ENCODE peak calls at places on chromosomes 6 and 20, in ten cellular contexts. P, K, T, X, V, J, A, C, B and H are unnamed samples. For H3K9me3, the result is how much of the 10 kb centered on the place peaks cover.

GRCh38 chr20:51487525-51488279 is 54.8 kb downstream of the NFATC2 start:
- DNase-seq in P (no peak), K (no peak), T (no peak), X (peak), V (no peak), J (no peak), A (no peak), C (peak), B (no peak), H (peak)

GRCh38 chr6:5401845-5402738 is 140.8 kb downstream of the FARS2 start:
- DNase-seq in P (no peak), K (no peak), T (no peak), X (no peak), V (peak), J (no peak), A (no peak), C (peak), B (no peak), H (peak)

GRCh38 chr6:11009353-11009752 is 34.8 kb downstream of the ELOVL2 start:
- DNase-seq in P (no peak), K (no peak), T (no peak), X (peak), V (no peak), J (no peak), A (no peak), C (peak), B (no peak), H (peak)

GRCh38 chr6:121856296-121856695 is 420.9 kb downstream of the GJA1 start:
- DNase-seq in P (no peak), K (no peak), T (no peak), X (peak), V (no peak), J (no peak), A (no peak), C (no peak), B (no peak), H (peak)

GRCh38 chr20:5342031-5342430 is 25.3 kb upstream of the PROKR2 start:
- DNase-seq in P (no peak), K (no peak), T (no peak), X (no peak), V (no peak), J (no peak), A (no peak), C (no peak), B (no peak), H (no peak)

GRCh38 chr6:106495014-106495413 is 134.3 kb downstream of the RTN4IP1 start:
- DNase-seq in P (no peak), K (no peak), T (no peak), X (no peak), V (no peak), J (no peak), A (no peak), C (no peak), B (no peak), H (no peak)

GRCh38 chr6:6918216-6918983 is 189.4 kb upstream of the RREB1 start:
- DNase-seq in P (no peak), K (no peak), T (no peak), X (peak), V (no peak), J (no peak), A (no peak), C (peak), B (no peak), H (peak)

GRCh38 chr20:44115762-44116644 is 71.0 kb downstream of the JPH2 start:
- DNase-seq in P (no peak), K (no peak), T (no peak), X (no peak), V (no peak), J (no peak), A (no peak), C (no peak), B (no peak), H (no peak)

GRCh38 chr6:148076046-148076445 is 266.6 kb upstream of the SASH1 start:
- DNase-seq in P (no peak), K (no peak), T (no peak), X (no peak), V (no peak), J (no peak), A (no peak), C (no peak), B (no peak), H (no peak)

GRCh38 chr20:25039697-25040437 is 18.1 kb downstream of the ACSS1 start:
- DNase-seq in P (peak), K (peak), T (peak), X (peak), V (no peak), J (peak), A (peak), C (no peak), B (no peak), H (peak)

GRCh38 chr6:149182262-149182661 is 135.2 kb upstream of the TAB2 start:
- DNase-seq in P (no peak), K (no peak), T (no peak), X (no peak), V (no peak), J (peak), A (no peak), C (no peak), B (no peak), H (no peak)

GRCh38 chr6:39280247-39280731 is 33.9 kb downstream of the KCNK17 start:
- DNase-seq in P (no peak), K (no peak), T (peak), X (no peak), V (no peak), J (peak), A (no peak), C (peak), B (no peak), H (no peak)

GRCh38 chr6:122717350-122717749 is 62.2 kb upstream of the FABP7 start:
- DNase-seq in P (no peak), K (no peak), T (no peak), X (peak), V (peak), J (no peak), A (no peak), C (no peak), B (no peak), H (no peak)

GRCh38 chr20:50996901-50997830 is 25.7 kb downstream of the KCNG1 start:
- DNase-seq in P (no peak), K (no peak), T (no peak), X (peak), V (no peak), J (no peak), A (no peak), C (no peak), B (no peak), H (peak)

GRCh38 chr20:8246701-8247100 is 114.6 kb downstream of the PLCB1 start:
- DNase-seq in P (no peak), K (no peak), T (no peak), X (no peak), V (no peak), J (no peak), A (no peak), C (no peak), B (no peak), H (no peak)

GRCh38 chr20:59779656-59780380 is 153.6 kb downstream of the SYCP2 start:
- DNase-seq in P (no peak), K (no peak), T (no peak), X (no peak), V (no peak), J (no peak), A (no peak), C (no peak), B (peak), H (no peak)

GRCh38 chr20:59778615-59779200 is 154.7 kb downstream of the SYCP2 start:
- DNase-seq in P (no peak), K (no peak), T (no peak), X (no peak), V (no peak), J (no peak), A (no peak), C (no peak), B (peak), H (no peak)

GRCh38 chr20:59777814-59778575 is 155.4 kb downstream of the SYCP2 start:
- DNase-seq in P (no peak), K (no peak), T (no peak), X (no peak), V (no peak), J (no peak), A (no peak), C (no peak), B (peak), H (no peak)

GRCh38 chr20:59781236-59781635 is 152.2 kb downstream of the SYCP2 start:
- DNase-seq in P (no peak), K (no peak), T (no peak), X (no peak), V (no peak), J (no peak), A (no peak), C (no peak), B (peak), H (no peak)

DNA sequence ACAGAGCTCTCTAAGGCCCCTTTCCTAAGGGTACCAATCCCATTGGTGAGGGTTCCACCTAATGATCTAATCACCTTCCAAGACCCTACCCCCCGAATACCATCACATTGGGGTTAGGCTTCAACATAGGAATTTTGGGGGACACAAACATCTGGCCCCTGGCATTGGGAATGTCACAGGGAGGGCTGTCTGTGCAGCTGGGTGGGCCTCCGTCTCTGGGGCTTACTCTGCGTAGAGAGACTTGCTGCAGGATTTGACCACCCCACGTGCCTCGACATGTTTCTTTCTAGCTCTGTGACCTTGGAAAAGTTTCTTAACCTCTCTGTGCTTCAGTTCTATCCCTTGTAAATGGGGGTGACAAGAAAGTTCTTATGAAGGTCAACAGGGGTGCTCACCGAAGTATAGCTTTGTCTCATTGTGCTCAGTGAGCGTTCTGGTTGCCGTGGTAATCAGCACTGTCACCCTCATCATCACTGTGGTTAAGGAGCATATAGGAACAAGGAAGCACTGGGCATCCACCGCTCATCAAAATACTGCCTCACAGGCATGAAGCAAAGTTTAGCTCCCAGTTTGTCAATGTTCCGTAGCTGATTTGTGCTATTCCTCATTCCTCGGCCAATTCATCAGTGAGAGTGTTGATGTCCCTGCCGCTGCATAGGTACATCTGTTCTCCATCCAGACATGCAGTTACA is 152.8 kb downstream of the SYCP2 start:
- DNase-seq in P (no peak), K (no peak), T (no peak), X (no peak), V (no peak), J (no peak), A (no peak), C (no peak), B (peak), H (no peak)
- H3K9me3 ChIP-seq in P (under half), K (under half), T (under half), X (under half), V (under half), J (under half), A (under half), C (under half), B (under half), H (under half)

DNA sequence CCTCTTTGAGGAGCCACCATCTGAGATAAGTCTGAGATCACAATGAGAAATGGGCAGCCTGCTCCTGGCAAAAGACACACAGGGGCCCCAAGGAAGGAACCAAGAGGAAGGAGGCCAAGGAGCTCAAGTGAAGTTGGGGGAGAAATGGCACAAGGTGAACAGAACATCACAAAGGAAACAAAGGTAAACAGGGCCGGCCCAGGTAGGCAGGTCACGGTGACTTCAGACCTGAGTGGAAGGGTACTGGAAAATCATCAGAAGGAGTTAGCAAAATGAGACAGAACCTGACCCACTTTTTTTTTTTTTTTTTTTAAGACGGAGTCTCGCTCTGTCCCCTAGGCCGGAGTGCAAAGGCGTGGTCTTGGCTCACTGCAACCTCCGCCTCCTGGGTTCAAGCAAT is 11.3 kb downstream of the ZMYND8 start:
- DNase-seq in P (no peak), K (no peak), T (peak), X (no peak), V (no peak), J (no peak), A (no peak), C (no peak), B (no peak), H (no peak)
- H3K27ac ChIP-seq in P (no peak), K (peak), T (no peak), X (no peak), V (no peak), J (peak), A (no peak), C (no peak), B (no peak), H (no peak)

DNA sequence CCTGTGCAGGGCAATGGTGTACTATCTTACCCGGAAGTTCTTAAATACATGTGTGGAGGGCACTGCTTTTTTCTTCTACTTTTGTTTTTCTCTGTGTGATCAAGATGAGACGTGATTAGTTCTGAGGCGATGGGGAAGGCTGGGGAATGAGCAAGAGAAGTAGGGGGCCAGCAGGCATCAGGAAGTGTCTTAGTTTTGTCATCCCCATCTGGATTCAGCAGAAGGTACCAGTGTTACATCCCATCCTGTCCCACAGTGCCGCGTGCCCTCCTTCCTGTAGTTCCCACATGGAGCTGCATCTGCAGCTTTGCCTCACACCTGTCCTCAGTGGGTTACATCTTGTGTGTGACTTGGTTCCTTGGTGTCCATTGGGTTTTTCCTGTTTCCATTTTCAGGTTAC is 86.9 kb downstream of the FNDC1 start:
- DNase-seq in P (no peak), K (no peak), T (no peak), X (no peak), V (no peak), J (no peak), A (no peak), C (no peak), B (no peak), H (no peak)
- H3K9me3 ChIP-seq in P (under half), K (under half), T (under half), X (under half), V (under half), J (under half), A (under half), C (under half), B (under half), H (under half)

GRCh38 chr20:39857188-39857587 is 831.8 kb downstream of the MAFB start:
- DNase-seq in P (no peak), K (no peak), T (no peak), X (no peak), V (no peak), J (no peak), A (no peak), C (no peak), B (no peak), H (no peak)

GRCh38 chr20:39865446-39865845 is 823.6 kb downstream of the MAFB start:
- DNase-seq in P (no peak), K (no peak), T (no peak), X (no peak), V (no peak), J (no peak), A (no peak), C (no peak), B (no peak), H (no peak)

GRCh38 chr20:39862613-39863012 is 826.4 kb downstream of the MAFB start:
- DNase-seq in P (no peak), K (no peak), T (no peak), X (no peak), V (no peak), J (no peak), A (no peak), C (no peak), B (no peak), H (peak)

GRCh38 chr20:39855799-39856198 is 833.2 kb downstream of the MAFB start:
- DNase-seq in P (no peak), K (no peak), T (no peak), X (peak), V (no peak), J (no peak), A (no peak), C (no peak), B (no peak), H (no peak)

GRCh38 chr20:39861381-39861780 is 827.7 kb downstream of the MAFB start:
- DNase-seq in P (no peak), K (no peak), T (no peak), X (no peak), V (no peak), J (no peak), A (no peak), C (no peak), B (no peak), H (no peak)
- H3K27ac ChIP-seq in P (no peak), K (no peak), T (no peak), X (no peak), V (no peak), J (no peak), A (no peak), C (no peak), B (no peak), H (no peak)

DNA sequence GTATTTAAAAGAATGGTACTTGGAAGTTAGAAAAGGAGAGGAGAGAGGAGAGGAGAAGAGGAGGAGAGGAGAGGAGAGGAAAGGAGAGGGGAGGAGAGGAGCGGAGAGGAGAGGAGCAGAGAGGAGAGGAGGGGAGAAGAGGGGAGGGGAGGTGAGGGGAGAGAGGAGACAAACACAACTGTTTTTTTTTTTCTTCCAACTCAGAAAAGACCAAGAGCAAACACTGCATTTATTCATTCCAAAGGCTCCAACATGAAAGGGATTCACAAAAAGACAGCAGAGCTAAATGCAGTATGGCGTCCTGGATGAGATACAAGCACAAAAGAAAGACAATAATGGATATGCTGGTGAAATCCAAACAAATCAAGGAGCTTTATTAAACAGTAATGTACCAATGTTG is 204.8 kb downstream of the CBLN4 start:
- DNase-seq in P (no peak), K (no peak), T (no peak), X (no peak), V (no peak), J (no peak), A (no peak), C (no peak), B (no peak), H (no peak)
- H3K9me3 ChIP-seq in P (under half), K (under half), T (under half), X (under half), V (under half), J (under half), A (under half), C (under half), B (under half), H (under half)

GRCh38 chr20:32447136-32448027 is 89.3 kb downstream of the ASXL1 start:
- DNase-seq in P (no peak), K (no peak), T (no peak), X (no peak), V (no peak), J (peak), A (peak), C (no peak), B (no peak), H (no peak)
- H3K27ac ChIP-seq in P (no peak), K (no peak), T (no peak), X (no peak), V (no peak), J (peak), A (no peak), C (no peak), B (no peak), H (no peak)